ENCODE peak calls at places on chromosomes 11 and 22, in ten cellular contexts. One of them, this sample, is unnamed.

GRCh38 chr11:100629671-100630070 is 57.4 kb upstream of the ARHGAP42 start:
- DNase-seq in NCI-H2081: no peak
- DNase-seq in PC-9: no peak
- DNase-seq in midbrain: no peak
- DNase-seq in endothelial cell: no peak
- DNase-seq in cardiac fibroblast: peak
- DNase-seq in left ventricle myocardium inferior: no peak
- DNase-seq in non-pigmented ciliary epithelial cell: no peak
- DNase-seq in cardiac muscle cell: no peak
- DNase-seq in body of pancreas: no peak
- DNase-seq in this sample: peak

GRCh38 chr11:75966546-75967287 is 151.7 kb downstream of the UVRAG start:
- DNase-seq in NCI-H2081: no peak
- DNase-seq in left ventricle myocardium inferior: no peak
- DNase-seq in PC-9: no peak
- DNase-seq in midbrain: no peak
- DNase-seq in endothelial cell: no peak
- DNase-seq in cardiac muscle cell: no peak
- DNase-seq in cardiac fibroblast: peak
- DNase-seq in non-pigmented ciliary epithelial cell: no peak
- DNase-seq in body of pancreas: no peak
- DNase-seq in this sample: no peak

GRCh38 chr22:41810022-41810421 is 9.5 kb downstream of the CCDC134 start:
- DNase-seq in endothelial cell: no peak
- DNase-seq in midbrain: no peak
- DNase-seq in cardiac muscle cell: no peak
- DNase-seq in left ventricle myocardium inferior: no peak
- DNase-seq in non-pigmented ciliary epithelial cell: no peak
- DNase-seq in PC-9: no peak
- DNase-seq in NCI-H2081: no peak
- DNase-seq in cardiac fibroblast: no peak
- DNase-seq in body of pancreas: no peak
- DNase-seq in this sample: no peak

GRCh38 chr11:58905716-58906547 is 33.4 kb upstream of the GLYATL1 start:
- DNase-seq in endothelial cell: peak
- DNase-seq in cardiac muscle cell: peak
- DNase-seq in cardiac fibroblast: peak
- DNase-seq in NCI-H2081: peak
- DNase-seq in body of pancreas: peak
- DNase-seq in PC-9: no peak
- DNase-seq in midbrain: peak
- DNase-seq in left ventricle myocardium inferior: peak
- DNase-seq in non-pigmented ciliary epithelial cell: peak
- DNase-seq in this sample: peak

GRCh38 chr11:111604392-111605009 is 2.3 kb downstream of the SIK2 start:
- DNase-seq in body of pancreas: no peak
- DNase-seq in NCI-H2081: peak
- DNase-seq in cardiac muscle cell: peak
- DNase-seq in non-pigmented ciliary epithelial cell: no peak
- DNase-seq in midbrain: peak
- DNase-seq in endothelial cell: no peak
- DNase-seq in PC-9: no peak
- DNase-seq in left ventricle myocardium inferior: no peak
- DNase-seq in cardiac fibroblast: peak
- DNase-seq in this sample: no peak

GRCh38 chr22:17384612-17385345 is 15.5 kb downstream of the CECR2 start:
- DNase-seq in endothelial cell: no peak
- DNase-seq in left ventricle myocardium inferior: no peak
- DNase-seq in non-pigmented ciliary epithelial cell: no peak
- DNase-seq in NCI-H2081: no peak
- DNase-seq in cardiac fibroblast: no peak
- DNase-seq in body of pancreas: no peak
- DNase-seq in PC-9: no peak
- DNase-seq in midbrain: no peak
- DNase-seq in cardiac muscle cell: no peak
- DNase-seq in this sample: no peak

GRCh38 chr22:46860562-46860961 is 98.1 kb downstream of the TBC1D22A start:
- DNase-seq in left ventricle myocardium inferior: no peak
- DNase-seq in endothelial cell: no peak
- DNase-seq in body of pancreas: no peak
- DNase-seq in cardiac fibroblast: no peak
- DNase-seq in PC-9: no peak
- DNase-seq in non-pigmented ciliary epithelial cell: no peak
- DNase-seq in NCI-H2081: no peak
- DNase-seq in cardiac muscle cell: no peak
- DNase-seq in midbrain: no peak
- DNase-seq in this sample: no peak

GRCh38 chr11:76793834-76794291 is 10.7 kb downstream of the TSKU start:
- DNase-seq in non-pigmented ciliary epithelial cell: no peak
- DNase-seq in NCI-H2081: no peak
- DNase-seq in cardiac muscle cell: no peak
- DNase-seq in cardiac fibroblast: no peak
- DNase-seq in body of pancreas: no peak
- DNase-seq in PC-9: no peak
- DNase-seq in endothelial cell: no peak
- DNase-seq in left ventricle myocardium inferior: no peak
- DNase-seq in midbrain: no peak
- DNase-seq in this sample: peak

GRCh38 chr22:46587067-46587471 is 33.1 kb upstream of the GRAMD4 start:
- DNase-seq in PC-9: no peak
- DNase-seq in NCI-H2081: no peak
- DNase-seq in cardiac fibroblast: no peak
- DNase-seq in endothelial cell: no peak
- DNase-seq in left ventricle myocardium inferior: no peak
- DNase-seq in cardiac muscle cell: no peak
- DNase-seq in body of pancreas: no peak
- DNase-seq in midbrain: no peak
- DNase-seq in non-pigmented ciliary epithelial cell: no peak
- DNase-seq in this sample: no peak

GRCh38 chr11:45304111-45304991 is 18.2 kb upstream of the SYT13 start:
- DNase-seq in NCI-H2081: no peak
- DNase-seq in endothelial cell: no peak
- DNase-seq in non-pigmented ciliary epithelial cell: no peak
- DNase-seq in midbrain: no peak
- DNase-seq in body of pancreas: no peak
- DNase-seq in cardiac fibroblast: no peak
- DNase-seq in PC-9: no peak
- DNase-seq in cardiac muscle cell: no peak
- DNase-seq in left ventricle myocardium inferior: no peak
- DNase-seq in this sample: no peak

GRCh38 chr22:25970348-25970995 is 198.8 kb upstream of the SEZ6L start:
- DNase-seq in cardiac muscle cell: peak
- DNase-seq in NCI-H2081: peak
- DNase-seq in endothelial cell: no peak
- DNase-seq in cardiac fibroblast: no peak
- DNase-seq in non-pigmented ciliary epithelial cell: no peak
- DNase-seq in midbrain: no peak
- DNase-seq in PC-9: no peak
- DNase-seq in left ventricle myocardium inferior: peak
- DNase-seq in body of pancreas: peak
- DNase-seq in this sample: no peak

GRCh38 chr11:33452806-33453205 is 195.6 kb downstream of the HIPK3 start:
- DNase-seq in non-pigmented ciliary epithelial cell: peak
- DNase-seq in midbrain: no peak
- DNase-seq in PC-9: peak
- DNase-seq in NCI-H2081: no peak
- DNase-seq in body of pancreas: no peak
- DNase-seq in cardiac fibroblast: peak
- DNase-seq in endothelial cell: no peak
- DNase-seq in cardiac muscle cell: no peak
- DNase-seq in left ventricle myocardium inferior: no peak
- DNase-seq in this sample: no peak

GRCh38 chr11:124869856-124870387 is 4.7 kb downstream of the ROBO3 start:
- DNase-seq in NCI-H2081: no peak
- DNase-seq in left ventricle myocardium inferior: no peak
- DNase-seq in cardiac muscle cell: no peak
- DNase-seq in cardiac fibroblast: no peak
- DNase-seq in body of pancreas: no peak
- DNase-seq in midbrain: no peak
- DNase-seq in non-pigmented ciliary epithelial cell: no peak
- DNase-seq in endothelial cell: no peak
- DNase-seq in PC-9: no peak
- DNase-seq in this sample: no peak

GRCh38 chr22:30717331-30717921 is 22.8 kb downstream of the OSBP2 start:
- DNase-seq in endothelial cell: no peak
- DNase-seq in body of pancreas: no peak
- DNase-seq in NCI-H2081: no peak
- DNase-seq in left ventricle myocardium inferior: no peak
- DNase-seq in midbrain: no peak
- DNase-seq in cardiac muscle cell: no peak
- DNase-seq in PC-9: peak
- DNase-seq in non-pigmented ciliary epithelial cell: peak
- DNase-seq in cardiac fibroblast: peak
- DNase-seq in this sample: no peak

GRCh38 chr11:22920939-22921565 is 60.8 kb upstream of the CCDC179 start:
- DNase-seq in midbrain: peak
- DNase-seq in endothelial cell: peak
- DNase-seq in cardiac muscle cell: peak
- DNase-seq in NCI-H2081: peak
- DNase-seq in non-pigmented ciliary epithelial cell: peak
- DNase-seq in cardiac fibroblast: peak
- DNase-seq in left ventricle myocardium inferior: no peak
- DNase-seq in PC-9: peak
- DNase-seq in body of pancreas: peak
- DNase-seq in this sample: peak

GRCh38 chr22:44231229-44231628 is 50.5 kb downstream of the PARVG start:
- DNase-seq in body of pancreas: no peak
- DNase-seq in midbrain: no peak
- DNase-seq in cardiac fibroblast: no peak
- DNase-seq in NCI-H2081: no peak
- DNase-seq in PC-9: no peak
- DNase-seq in left ventricle myocardium inferior: no peak
- DNase-seq in endothelial cell: no peak
- DNase-seq in non-pigmented ciliary epithelial cell: no peak
- DNase-seq in cardiac muscle cell: no peak
- DNase-seq in this sample: no peak

GRCh38 chr11:86116386-86116726 is 47.5 kb upstream of the PICALM start:
- DNase-seq in cardiac muscle cell: no peak
- DNase-seq in body of pancreas: no peak
- DNase-seq in cardiac fibroblast: peak
- DNase-seq in non-pigmented ciliary epithelial cell: peak
- DNase-seq in NCI-H2081: no peak
- DNase-seq in endothelial cell: no peak
- DNase-seq in left ventricle myocardium inferior: no peak
- DNase-seq in PC-9: peak
- DNase-seq in midbrain: no peak
- DNase-seq in this sample: no peak

GRCh38 chr11:66221012-66221411 is 47.4 kb upstream of the RAB1B start:
- DNase-seq in body of pancreas: no peak
- DNase-seq in midbrain: no peak
- DNase-seq in PC-9: no peak
- DNase-seq in endothelial cell: no peak
- DNase-seq in left ventricle myocardium inferior: no peak
- DNase-seq in non-pigmented ciliary epithelial cell: no peak
- DNase-seq in cardiac muscle cell: no peak
- DNase-seq in NCI-H2081: no peak
- DNase-seq in cardiac fibroblast: no peak
- DNase-seq in this sample: no peak

GRCh38 chr11:95877288-95877687 is 46.6 kb downstream of the MTMR2 start:
- DNase-seq in midbrain: no peak
- DNase-seq in cardiac fibroblast: peak
- DNase-seq in PC-9: no peak
- DNase-seq in endothelial cell: no peak
- DNase-seq in cardiac muscle cell: no peak
- DNase-seq in NCI-H2081: no peak
- DNase-seq in non-pigmented ciliary epithelial cell: peak
- DNase-seq in left ventricle myocardium inferior: no peak
- DNase-seq in body of pancreas: no peak
- DNase-seq in this sample: no peak

GRCh38 chr11:106459135-106459534 is 381.7 kb downstream of the AASDHPPT start:
- DNase-seq in midbrain: no peak
- DNase-seq in PC-9: no peak
- DNase-seq in endothelial cell: no peak
- DNase-seq in left ventricle myocardium inferior: no peak
- DNase-seq in cardiac fibroblast: no peak
- DNase-seq in NCI-H2081: no peak
- DNase-seq in cardiac muscle cell: no peak
- DNase-seq in body of pancreas: no peak
- DNase-seq in non-pigmented ciliary epithelial cell: no peak
- DNase-seq in this sample: no peak

GRCh38 chr11:132032555-132032954 is 662.1 kb downstream of the NTM start:
- DNase-seq in body of pancreas: no peak
- DNase-seq in endothelial cell: no peak
- DNase-seq in NCI-H2081: no peak
- DNase-seq in cardiac muscle cell: no peak
- DNase-seq in cardiac fibroblast: peak
- DNase-seq in PC-9: no peak
- DNase-seq in non-pigmented ciliary epithelial cell: peak
- DNase-seq in left ventricle myocardium inferior: no peak
- DNase-seq in midbrain: no peak
- DNase-seq in this sample: no peak

GRCh38 chr22:24290459-24290858 is 19.8 kb downstream of the SPECC1L start:
- DNase-seq in NCI-H2081: no peak
- DNase-seq in body of pancreas: no peak
- DNase-seq in midbrain: no peak
- DNase-seq in cardiac fibroblast: peak
- DNase-seq in PC-9: no peak
- DNase-seq in left ventricle myocardium inferior: no peak
- DNase-seq in non-pigmented ciliary epithelial cell: no peak
- DNase-seq in endothelial cell: no peak
- DNase-seq in cardiac muscle cell: no peak
- DNase-seq in this sample: no peak

GRCh38 chr11:102983491-102983890 is 28.0 kb upstream of the MMP13 start:
- DNase-seq in cardiac muscle cell: no peak
- DNase-seq in endothelial cell: no peak
- DNase-seq in non-pigmented ciliary epithelial cell: no peak
- DNase-seq in body of pancreas: no peak
- DNase-seq in PC-9: no peak
- DNase-seq in NCI-H2081: no peak
- DNase-seq in left ventricle myocardium inferior: no peak
- DNase-seq in cardiac fibroblast: no peak
- DNase-seq in midbrain: no peak
- DNase-seq in this sample: no peak

GRCh38 chr22:20219667-20220628 is 48.2 kb downstream of the RTN4R start:
- DNase-seq in non-pigmented ciliary epithelial cell: no peak
- DNase-seq in body of pancreas: no peak
- DNase-seq in cardiac fibroblast: no peak
- DNase-seq in cardiac muscle cell: no peak
- DNase-seq in PC-9: no peak
- DNase-seq in NCI-H2081: no peak
- DNase-seq in endothelial cell: no peak
- DNase-seq in left ventricle myocardium inferior: no peak
- DNase-seq in midbrain: no peak
- DNase-seq in this sample: no peak

GRCh38 chr11:3166268-3167142 is 1.4 kb upstream of the OSBPL5 start:
- DNase-seq in cardiac fibroblast: no peak
- DNase-seq in midbrain: no peak
- DNase-seq in endothelial cell: no peak
- DNase-seq in NCI-H2081: no peak
- DNase-seq in cardiac muscle cell: no peak
- DNase-seq in body of pancreas: no peak
- DNase-seq in left ventricle myocardium inferior: peak
- DNase-seq in non-pigmented ciliary epithelial cell: no peak
- DNase-seq in PC-9: no peak
- DNase-seq in this sample: peak

GRCh38 chr22:28514314-28514713 is 165.3 kb downstream of the TTC28 start:
- DNase-seq in midbrain: peak
- DNase-seq in left ventricle myocardium inferior: no peak
- DNase-seq in PC-9: no peak
- DNase-seq in endothelial cell: no peak
- DNase-seq in non-pigmented ciliary epithelial cell: no peak
- DNase-seq in body of pancreas: no peak
- DNase-seq in cardiac fibroblast: peak
- DNase-seq in NCI-H2081: no peak
- DNase-seq in cardiac muscle cell: no peak
- DNase-seq in this sample: no peak

GRCh38 chr11:119910056-119910455 is 181.1 kb upstream of the NECTIN1 start:
- DNase-seq in non-pigmented ciliary epithelial cell: no peak
- DNase-seq in body of pancreas: peak
- DNase-seq in PC-9: peak
- DNase-seq in endothelial cell: no peak
- DNase-seq in cardiac muscle cell: no peak
- DNase-seq in cardiac fibroblast: no peak
- DNase-seq in NCI-H2081: no peak
- DNase-seq in left ventricle myocardium inferior: no peak
- DNase-seq in midbrain: peak
- DNase-seq in this sample: no peak

GRCh38 chr11:108549319-108549885 is 44.2 kb downstream of the EXPH5 start:
- DNase-seq in endothelial cell: no peak
- DNase-seq in PC-9: no peak
- DNase-seq in cardiac muscle cell: no peak
- DNase-seq in midbrain: no peak
- DNase-seq in NCI-H2081: no peak
- DNase-seq in cardiac fibroblast: no peak
- DNase-seq in body of pancreas: no peak
- DNase-seq in non-pigmented ciliary epithelial cell: no peak
- DNase-seq in left ventricle myocardium inferior: no peak
- DNase-seq in this sample: no peak

This sample was measured in WERI-Rb-1.